ENCODE peak calls at places on chromosome 10, in five cellular contexts. J is thoracic aorta; X is neural progenitor cell; Z is body of pancreas; F is CD8-positive, alpha-beta T cell. Y is an unnamed sample.

GRCh38 chr10:132743925-132744490 is 41.9 kb downstream of the NKX6-2 start:
- DNase-seq in F (no peak), J (no peak), Z (no peak), X (no peak), Y (no peak)

GRCh38 chr10:19811517-19811916 is 4.7 kb upstream of the PLXDC2 start:
- DNase-seq in X (peak; percentile 56), Z (no peak), J (peak; percentile 15), F (no peak), Y (no peak)

GRCh38 chr10:6615971-6616370 is 35.9 kb upstream of the PRKCQ start:
- DNase-seq in J (no peak), F (no peak), X (no peak), Z (no peak), Y (no peak)

GRCh38 chr10:119539359-119539651 is 3.2 kb downstream of the RGS10 start:
- DNase-seq in Z (no peak), J (no peak), F (no peak), X (no peak), Y (peak; percentile 43)

GRCh38 chr10:43054593-43054992 is 22.3 kb upstream of the RET start:
- DNase-seq in F (no peak), Z (no peak), J (no peak), X (no peak), Y (no peak)

GRCh38 chr10:77804371-77804770 is 122.2 kb downstream of the DLG5 start:
- DNase-seq in J (no peak), F (no peak), X (no peak), Z (no peak), Y (no peak)

GRCh38 chr10:17981766-17982380 is 30.2 kb downstream of the SLC39A12 start:
- DNase-seq in X (no peak), Z (no peak), J (no peak), F (no peak), Y (no peak)

GRCh38 chr10:62095341-62096071 is 173.1 kb downstream of the RTKN2 start:
- DNase-seq in F (no peak), J (no peak), Z (no peak), X (peak; percentile 19), Y (no peak)

GRCh38 chr10:91528768-91529167 is 104.1 kb downstream of the PPP1R3C start:
- DNase-seq in X (no peak), Z (peak; percentile 57), F (no peak), J (no peak), Y (no peak)

GRCh38 chr10:60176900-60177299 is 212.8 kb downstream of the ANK3 start:
- DNase-seq in F (no peak), X (no peak), Z (no peak), J (no peak), Y (no peak)

GRCh38 chr10:35638116-35638515 is 4.0 kb downstream of the FZD8 start:
- DNase-seq in F (no peak), X (no peak), Z (no peak), J (no peak), Y (no peak)

GRCh38 chr10:101053516-101053915 is 8.3 kb upstream of the KAZALD1 start:
- DNase-seq in J (no peak), Z (no peak), X (no peak), F (no peak), Y (no peak)

GRCh38 chr10:6576326-6576725 is 3.8 kb downstream of the PRKCQ start:
- DNase-seq in F (no peak), J (no peak), Z (no peak), X (no peak), Y (no peak)

GRCh38 chr10:14302035-14302434 is 28.7 kb downstream of the FRMD4A start:
- DNase-seq in F (no peak), X (peak; percentile 20), Z (no peak), J (no peak), Y (no peak)

GRCh38 chr10:43209651-43210141 is 57.2 kb downstream of the RASGEF1A start:
- DNase-seq in F (no peak), X (no peak), J (peak; percentile 1), Z (peak; percentile 4), Y (no peak)

GRCh38 chr10:22986771-22987542 is 59.1 kb downstream of the ARMC3 start:
- DNase-seq in Z (no peak), X (peak; percentile 28), J (no peak), F (no peak), Y (peak; percentile 16)

GRCh38 chr10:102781089-102781920 is 37.6 kb downstream of the WBP1L start:
- DNase-seq in F (no peak), X (peak; percentile 38), Z (no peak), J (no peak), Y (no peak)

GRCh38 chr10:125169279-125169678 is 8.9 kb upstream of the CTBP2 start:
- DNase-seq in Z (no peak), J (no peak), X (no peak), F (no peak), Y (no peak)

GRCh38 chr10:25761937-25762336 is 172.1 kb upstream of the MYO3A start:
- DNase-seq in X (no peak), J (no peak), Z (no peak), F (no peak), Y (no peak)

GRCh38 chr10:124180947-124181549 is 87.7 kb upstream of the CHST15 start:
- DNase-seq in Z (no peak), J (no peak), X (no peak), F (no peak), Y (no peak)

GRCh38 chr10:116069856-116070255 is 203.2 kb downstream of the GFRA1 start:
- DNase-seq in Z (no peak), F (no peak), X (no peak), J (no peak), Y (no peak)

GRCh38 chr10:44293842-44294241 is 91.1 kb downstream of the CXCL12 start:
- DNase-seq in X (no peak), F (no peak), J (no peak), Z (no peak), Y (no peak)

GRCh38 chr10:21849624-21850023 is 153.9 kb downstream of the DNAJC1 start:
- DNase-seq in Z (no peak), F (no peak), J (no peak), X (no peak), Y (no peak)

GRCh38 chr10:117496616-117497028 is 45.9 kb upstream of the EMX2 start:
- DNase-seq in X (peak; percentile 90), J (peak; percentile 15), Z (peak; percentile 77), F (peak; percentile 62), Y (peak; percentile 64)

GRCh38 chr10:90319188-90319914 is 538.5 kb downstream of the HTR7 start:
- DNase-seq in J (no peak), Z (peak; percentile 32), F (no peak), X (peak; percentile 53), Y (peak; percentile 32)

GRCh38 chr10:103493911-103494877 is 689 bp downstream of the NEURL1 start:
- DNase-seq in Z (peak; percentile 46), X (peak; percentile 57), F (no peak), J (no peak), Y (peak; percentile 47)

GRCh38 chr10:102814873-102815661 is 22.1 kb downstream of the CYP17A1 start:
- DNase-seq in X (no peak), Z (peak; percentile 56), F (no peak), J (peak; percentile 84), Y (no peak)

GRCh38 chr10:100370976-100371706 is 24.1 kb downstream of the SCD start:
- DNase-seq in F (peak; percentile 29), J (peak; percentile 26), Z (peak; percentile 73), X (peak; percentile 72), Y (peak; percentile 43)

GRCh38 chr10:131546086-131546810 is 234.7 kb upstream of the TCERG1L start:
- DNase-seq in X (no peak), F (no peak), J (no peak), Z (no peak), Y (no peak)

DNA sequence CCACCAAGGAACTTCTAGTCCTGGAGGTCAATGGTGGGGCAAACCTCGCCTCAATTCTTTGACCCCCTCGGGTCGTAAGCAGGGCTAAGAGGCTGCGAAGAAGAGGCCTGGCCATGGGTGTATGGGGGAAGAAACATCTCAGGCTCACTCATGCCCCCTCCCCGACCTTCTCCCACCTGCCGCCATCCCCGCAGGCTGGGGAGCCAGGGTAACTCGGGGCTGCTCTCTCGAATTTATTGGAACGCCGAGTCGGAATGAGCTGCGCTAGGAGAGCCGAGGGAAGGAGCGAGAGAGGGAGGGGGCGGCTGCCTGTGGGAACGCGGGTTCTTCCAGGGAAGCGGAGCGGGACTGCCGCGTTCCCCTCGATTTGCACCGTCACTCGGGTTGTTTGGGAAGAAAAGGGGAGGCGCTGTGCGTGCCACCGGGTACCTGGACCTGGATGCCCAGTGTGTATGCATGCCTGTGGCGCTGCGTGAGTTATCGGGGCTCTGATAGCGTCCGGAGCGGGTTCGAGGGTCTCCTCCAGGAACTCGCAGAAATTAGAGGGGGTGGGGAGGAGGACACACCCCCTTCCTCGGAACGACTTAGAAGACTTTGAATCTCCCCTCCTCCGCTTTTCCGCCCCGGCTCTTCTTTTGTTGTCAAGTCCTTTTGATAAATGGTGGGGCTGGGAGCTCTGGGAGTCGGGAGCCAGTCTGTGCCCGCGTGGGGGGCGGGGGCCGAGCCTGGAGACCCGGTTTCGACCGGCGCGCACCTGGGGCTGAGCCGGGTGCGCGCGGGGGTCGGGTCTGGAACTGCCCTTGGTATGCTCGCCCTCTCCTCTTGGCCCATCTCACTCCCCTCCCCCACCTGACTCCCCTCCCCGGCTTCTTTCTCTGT is 1.8 kb upstream of the ZNF503 start:
- DNase-seq in X (peak; percentile 87), Z (peak; percentile 59), F (no peak), J (no peak), Y (peak; percentile 26)
- H3K36me3 ChIP-seq in X (no peaks in the 10 kb centered on the region), Z (no peaks in the 10 kb centered on the region), F (no peaks in the 10 kb centered on the region), J (peaks cover 5% of the 10 kb centered on the region), Y (no peaks in the 10 kb centered on the region)

DNA sequence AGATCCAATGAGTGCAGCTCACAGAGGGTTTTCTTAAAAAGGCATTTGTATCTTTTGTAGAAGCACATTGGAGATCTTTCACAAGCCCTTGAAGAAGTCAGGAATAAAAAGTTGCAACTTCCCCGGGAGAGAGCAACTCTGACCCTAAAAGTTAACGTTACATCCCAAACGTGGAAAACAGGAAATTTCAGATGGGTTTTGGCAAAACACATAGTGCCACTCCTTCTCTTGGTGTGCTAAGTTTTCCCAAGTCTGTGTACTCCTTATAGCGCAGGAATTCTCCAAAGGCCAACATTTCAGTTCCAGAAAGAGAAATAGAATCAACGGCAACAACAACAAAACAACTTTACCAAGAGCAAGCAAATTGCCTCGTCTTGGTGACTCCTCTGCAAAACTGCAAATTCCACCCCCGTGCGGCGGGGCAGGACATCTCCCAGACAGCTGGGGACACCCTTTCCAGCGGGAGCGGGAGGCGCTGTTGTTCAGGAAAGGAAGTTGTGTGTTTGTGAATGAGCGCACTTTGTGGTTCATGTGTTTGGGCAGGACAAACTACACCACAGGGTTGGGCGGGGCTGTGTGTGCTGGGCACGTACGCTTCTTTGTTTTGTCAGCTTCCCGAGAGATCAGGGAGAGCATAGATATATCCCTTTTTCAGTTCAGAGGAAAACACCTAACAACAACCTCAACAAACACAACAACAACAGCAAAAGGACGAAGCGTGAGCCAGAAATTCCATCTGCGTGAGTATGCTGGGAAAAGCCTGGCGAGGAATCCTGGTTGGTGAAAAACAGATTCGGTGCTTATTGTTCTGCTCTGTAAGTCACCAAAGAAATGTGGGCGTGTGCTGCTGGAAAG is 294.7 kb upstream of the PITRM1 start:
- DNase-seq in F (no peak), X (peak; percentile 32), J (peak; percentile 48), Z (peak; percentile 28), Y (no peak)
- TF ChIP-seq CTCF in F (no peak), X (peak; percentile 25), J (no peak), Z (peak; percentile 16), Y (no peak)

GRCh38 chr10:86957471-86958108 is at the start of gene MMRN2:
- DNase-seq in Z (no peak), X (no peak), J (no peak), F (no peak), Y (no peak)
- H3K4me3 ChIP-seq in Z (no peak within 1 kb of the TSS), X (no peak within 1 kb of the TSS), J (peak within 1 kb of the TSS; percentile 54), F (no peak within 1 kb of the TSS), Y (no peak within 1 kb of the TSS)

DNA sequence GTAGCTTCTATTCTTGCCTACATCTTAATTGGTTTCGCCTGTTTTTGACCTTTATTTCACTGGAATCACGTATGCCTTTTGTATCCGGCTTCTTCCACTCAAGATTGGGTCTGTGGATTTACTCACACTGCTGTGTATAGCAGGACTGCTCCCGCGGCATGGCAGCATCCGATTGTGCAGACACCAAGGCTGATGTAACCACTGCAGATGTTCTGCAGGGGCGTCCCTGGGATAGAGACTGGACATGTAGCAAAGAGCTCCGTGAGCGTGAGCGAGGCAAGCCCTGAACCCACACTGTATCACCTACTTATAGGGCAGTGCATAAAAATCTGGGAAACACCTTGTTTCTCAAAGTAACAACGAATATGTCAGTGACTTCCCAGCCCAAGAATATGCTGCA is 11.4 kb upstream of the IDI2 start:
- DNase-seq in J (no peak), Z (no peak), F (no peak), X (no peak), Y (no peak)
- H3K36me3 ChIP-seq in J (peaks cover 20% of the 10 kb centered on the region), Z (peaks cover 12% of the 10 kb centered on the region), F (peaks cover 13% of the 10 kb centered on the region), X (peaks cover 26% of the 10 kb centered on the region), Y (peaks cover 3% of the 10 kb centered on the region)